ENCODE peak calls at places on chromosomes 1 and 21, in four cellular contexts. One of them, this sample, is unnamed.

GRCh38 chr1:223129229-223129851 is 13.7 kb downstream of the TLR5 start:
- DNase-seq in K562: peak; percentile 89
- DNase-seq in GM12878: no peak
- DNase-seq in GM12891: peak; percentile 61
- DNase-seq in this sample: no peak

GRCh38 chr1:15383810-15384209 is 25.9 kb upstream of the EFHD2 start:
- DNase-seq in GM12878: no peak
- DNase-seq in GM12891: no peak
- DNase-seq in K562: no peak
- DNase-seq in this sample: no peak

GRCh38 chr1:218556016-218556415 is 210.9 kb downstream of the TGFB2 start:
- DNase-seq in GM12891: no peak
- DNase-seq in K562: no peak
- DNase-seq in GM12878: no peak
- DNase-seq in this sample: no peak

GRCh38 chr1:150808134-150808533 is at the start of gene CTSK:
- DNase-seq in GM12878: no peak
- DNase-seq in GM12891: no peak
- DNase-seq in K562: no peak
- DNase-seq in this sample: no peak

GRCh38 chr1:212412374-212412773 is 2.3 kb downstream of the PACC1 start:
- DNase-seq in GM12878: no peak
- DNase-seq in K562: no peak
- DNase-seq in GM12891: no peak
- DNase-seq in this sample: no peak

GRCh38 chr1:42125552-42125951 is 27.7 kb upstream of the GUCA2B start:
- DNase-seq in GM12878: no peak
- DNase-seq in GM12891: no peak
- DNase-seq in K562: no peak
- DNase-seq in this sample: no peak

GRCh38 chr1:153192697-153193096 is 10.5 kb upstream of the LELP1 start:
- DNase-seq in GM12891: no peak
- DNase-seq in K562: peak; percentile 57
- DNase-seq in GM12878: no peak
- DNase-seq in this sample: no peak

GRCh38 chr1:185551008-185551407 is 183.2 kb upstream of the HMCN1 start:
- DNase-seq in GM12891: no peak
- DNase-seq in GM12878: no peak
- DNase-seq in K562: no peak
- DNase-seq in this sample: peak; percentile 49

GRCh38 chr1:68319907-68320306 is 87.6 kb upstream of the WLS start:
- DNase-seq in GM12878: no peak
- DNase-seq in GM12891: no peak
- DNase-seq in K562: no peak
- DNase-seq in this sample: no peak

GRCh38 chr1:113519561-113519960 is 129.2 kb downstream of the MAGI3 start:
- DNase-seq in GM12878: no peak
- DNase-seq in GM12891: no peak
- DNase-seq in K562: no peak
- DNase-seq in this sample: no peak

GRCh38 chr1:212609701-212610574 is 1.4 kb downstream of the ATF3 start:
- DNase-seq in GM12878: no peak
- DNase-seq in GM12891: no peak
- DNase-seq in K562: no peak
- DNase-seq in this sample: no peak

GRCh38 chr1:61011514-61012263 is 70.7 kb upstream of the NFIA start:
- DNase-seq in K562: no peak
- DNase-seq in GM12891: no peak
- DNase-seq in GM12878: no peak
- DNase-seq in this sample: no peak

GRCh38 chr1:71193153-71193552 is 112.3 kb upstream of the ZRANB2 start:
- DNase-seq in GM12891: no peak
- DNase-seq in K562: no peak
- DNase-seq in GM12878: no peak
- DNase-seq in this sample: no peak

GRCh38 chr1:234963180-234963903 is 165.3 kb downstream of the TOMM20 start:
- DNase-seq in GM12878: peak; percentile 97
- DNase-seq in K562: peak; percentile 60
- DNase-seq in GM12891: no peak
- DNase-seq in this sample: peak; percentile 89

GRCh38 chr21:46098303-46099141 is 610 bp downstream of the COL6A2 start:
- DNase-seq in GM12891: peak; percentile 26
- DNase-seq in K562: no peak
- DNase-seq in GM12878: no peak
- DNase-seq in this sample: no peak
- TF ChIP-seq SPI1 in GM12891: no peak
- TF ChIP-seq SPI1 in K562: no peak
- TF ChIP-seq SPI1 in GM12878: no peak
- TF ChIP-seq SPI1 in this sample: no peak

DNA sequence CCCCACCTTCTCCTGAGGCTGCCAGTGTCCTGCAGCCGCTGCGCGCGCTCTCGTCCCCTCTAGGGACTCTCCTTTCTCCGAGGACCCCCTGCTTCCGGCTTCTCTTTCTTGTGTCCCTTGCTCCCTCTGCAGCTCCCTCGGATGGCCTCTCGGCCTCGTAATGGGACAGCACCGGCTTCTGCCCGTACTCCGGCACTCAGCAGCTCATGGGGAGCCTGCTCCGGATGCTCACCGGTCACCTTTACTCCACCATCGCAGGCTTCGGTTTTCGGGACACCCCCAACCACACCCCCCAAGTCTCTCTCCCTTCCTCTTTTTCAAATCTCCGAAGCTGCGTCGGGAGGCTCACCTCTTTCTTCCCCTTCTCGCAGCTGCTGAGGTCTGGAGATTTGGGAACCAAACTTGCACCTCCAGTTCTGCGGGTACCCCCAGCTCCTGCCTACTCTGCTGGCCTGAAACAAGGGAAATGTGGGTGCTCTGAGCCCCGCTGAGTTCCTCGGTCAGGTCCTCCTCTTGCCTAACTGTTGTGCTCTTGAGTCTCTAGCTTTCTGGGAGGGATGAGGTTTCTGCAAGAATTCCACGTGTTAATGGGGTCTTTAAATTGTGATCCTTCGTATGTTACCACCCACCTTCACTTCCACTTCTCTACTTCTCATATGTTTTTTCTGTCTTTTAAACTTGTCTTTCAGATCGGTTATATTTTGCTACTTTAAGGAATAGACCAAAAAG is 931 bp downstream of the CDC14A start:
- DNase-seq in K562: peak; percentile 48
- DNase-seq in GM12891: no peak
- DNase-seq in GM12878: peak; percentile 25
- DNase-seq in this sample: no peak
- TF ChIP-seq SPI1 in K562: peak; percentile 94
- TF ChIP-seq SPI1 in GM12891: peak; percentile 97
- TF ChIP-seq SPI1 in GM12878: peak; percentile 94
- TF ChIP-seq SPI1 in this sample: peak; percentile 91

GRCh38 chr1:27491748-27492700 is 2.1 kb upstream of the WASF2 start:
- DNase-seq in GM12878: no peak
- DNase-seq in K562: no peak
- DNase-seq in GM12891: no peak
- DNase-seq in this sample: no peak

GRCh38 chr1:27487927-27488522 is 1.9 kb downstream of the WASF2 start:
- DNase-seq in K562: no peak
- DNase-seq in GM12878: no peak
- DNase-seq in GM12891: no peak
- DNase-seq in this sample: peak; percentile 38

GRCh38 chr1:27489973-27490741 is at the start of gene WASF2:
- DNase-seq in GM12878: peak; percentile 89
- DNase-seq in GM12891: peak; percentile 84
- DNase-seq in K562: peak; percentile 97
- DNase-seq in this sample: peak; percentile 98

GRCh38 chr1:27485363-27485762 is 4.6 kb downstream of the WASF2 start:
- DNase-seq in K562: no peak
- DNase-seq in GM12878: no peak
- DNase-seq in GM12891: no peak
- DNase-seq in this sample: no peak

GRCh38 chr1:27488523-27489138 is 1.3 kb downstream of the WASF2 start:
- DNase-seq in GM12891: no peak
- DNase-seq in K562: no peak
- DNase-seq in GM12878: no peak
- DNase-seq in this sample: no peak
- TF ChIP-seq SPI1 in GM12891: no peak
- TF ChIP-seq SPI1 in K562: no peak
- TF ChIP-seq SPI1 in GM12878: no peak
- TF ChIP-seq SPI1 in this sample: no peak

DNA sequence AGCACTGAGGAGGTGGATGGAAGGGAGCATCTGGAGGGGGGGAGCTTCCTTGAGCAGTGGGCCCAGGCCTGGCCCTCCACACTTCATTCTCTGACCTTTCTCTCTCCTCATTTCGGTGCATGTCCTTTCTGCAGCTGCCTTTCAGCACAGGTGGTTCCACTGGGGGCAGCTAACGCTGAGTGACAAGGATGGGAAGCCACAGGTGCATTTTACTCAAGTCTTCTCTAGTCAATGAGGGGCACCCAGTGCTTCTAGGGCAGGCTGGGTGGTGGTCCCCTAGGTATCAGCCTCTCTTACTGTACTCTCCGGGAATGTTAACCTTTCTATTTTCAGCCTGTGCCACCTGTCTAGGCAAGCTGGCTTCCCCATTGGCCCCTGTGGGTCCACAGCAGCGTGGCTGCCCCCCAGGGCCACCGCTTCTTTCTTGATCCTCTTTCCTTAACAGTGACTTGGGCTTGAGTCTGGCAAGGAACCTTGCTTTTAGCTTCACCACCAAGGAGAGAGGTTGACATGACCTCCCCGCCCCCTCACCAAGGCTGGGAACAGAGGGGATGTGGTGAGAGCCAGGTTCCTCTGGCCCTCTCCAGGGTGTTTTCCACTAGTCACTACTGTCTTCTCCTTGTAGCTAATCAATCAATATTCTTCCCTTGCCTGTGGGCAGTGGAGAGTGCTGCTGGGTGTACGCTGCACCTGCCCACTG is 43.2 kb downstream of the YARS1 start:
- DNase-seq in GM12891: no peak
- DNase-seq in K562: no peak
- DNase-seq in GM12878: no peak
- DNase-seq in this sample: no peak
- TF ChIP-seq SPI1 in GM12891: no peak
- TF ChIP-seq SPI1 in K562: no peak
- TF ChIP-seq SPI1 in GM12878: no peak
- TF ChIP-seq SPI1 in this sample: no peak

DNA sequence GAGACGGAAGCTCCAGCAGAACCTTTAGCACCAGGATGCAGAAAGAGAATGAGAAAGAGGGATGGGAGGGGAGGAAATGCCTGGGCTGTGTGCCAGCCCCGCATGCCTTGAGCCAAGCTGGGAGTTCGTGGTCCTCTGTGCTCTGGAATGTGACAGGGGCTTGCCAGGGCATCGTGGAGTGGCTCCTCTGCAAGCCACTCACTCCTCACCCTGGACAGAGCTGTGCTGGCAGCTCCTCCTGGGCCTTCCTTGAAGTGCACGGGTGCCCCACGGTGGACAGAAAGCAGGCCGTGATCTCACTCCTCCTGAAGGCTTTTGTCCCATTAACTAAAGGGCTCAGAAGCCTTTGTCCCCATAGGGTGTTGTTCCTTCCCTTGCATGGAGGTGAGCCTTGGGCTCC is 34.8 kb upstream of the PRELP start:
- DNase-seq in GM12891: no peak
- DNase-seq in GM12878: no peak
- DNase-seq in K562: no peak
- DNase-seq in this sample: no peak
- TF ChIP-seq SPI1 in GM12891: no peak
- TF ChIP-seq SPI1 in GM12878: no peak
- TF ChIP-seq SPI1 in K562: no peak
- TF ChIP-seq SPI1 in this sample: no peak

GRCh38 chr1:30719406-30720270 is 3.7 kb downstream of the MATN1 start:
- DNase-seq in GM12878: peak; percentile 57
- DNase-seq in K562: peak; percentile 83
- DNase-seq in GM12891: no peak
- DNase-seq in this sample: no peak
- TF ChIP-seq SPI1 in GM12878: no peak
- TF ChIP-seq SPI1 in K562: no peak
- TF ChIP-seq SPI1 in GM12891: no peak
- TF ChIP-seq SPI1 in this sample: no peak

GRCh38 chr21:44519346-44520325 is 20.4 kb downstream of the KRTAP10-1 start:
- DNase-seq in GM12891: no peak
- DNase-seq in K562: no peak
- DNase-seq in GM12878: no peak
- DNase-seq in this sample: no peak
- TF ChIP-seq SPI1 in GM12891: no peak
- TF ChIP-seq SPI1 in K562: no peak
- TF ChIP-seq SPI1 in GM12878: no peak
- TF ChIP-seq SPI1 in this sample: no peak

DNA sequence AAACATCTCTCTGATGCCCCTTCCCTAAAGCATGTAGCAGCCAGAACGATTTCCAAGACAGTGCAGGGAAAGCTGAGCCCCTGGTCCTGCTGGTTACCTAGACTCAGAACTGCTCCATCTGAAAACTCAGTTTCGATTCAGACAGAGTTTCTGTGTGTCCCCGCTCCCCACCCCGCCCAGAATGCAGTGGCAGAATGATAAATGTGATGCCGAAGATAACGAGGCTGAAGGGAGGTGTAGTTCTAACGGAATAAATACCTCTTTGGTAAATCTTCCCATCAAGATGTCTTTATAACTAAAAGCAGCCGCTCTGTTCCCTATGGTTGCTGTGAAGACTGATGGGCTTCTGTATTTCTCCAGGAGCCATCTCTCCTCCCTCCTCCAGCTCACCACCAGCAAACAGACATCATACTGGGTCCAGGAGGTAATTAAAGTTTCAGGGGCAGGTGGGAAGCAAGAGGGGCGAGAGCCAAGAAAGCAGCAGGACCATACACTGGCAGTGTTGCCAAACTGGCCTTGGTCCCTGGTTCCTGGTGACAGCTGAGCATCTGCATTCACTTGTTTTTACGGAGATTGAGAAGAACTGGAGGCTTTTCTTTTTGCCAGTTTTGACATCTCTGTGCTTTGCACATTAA is 76.9 kb downstream of the DDX20 start:
- DNase-seq in GM12891: no peak
- DNase-seq in GM12878: no peak
- DNase-seq in K562: no peak
- DNase-seq in this sample: no peak
- TF ChIP-seq SPI1 in GM12891: no peak
- TF ChIP-seq SPI1 in GM12878: no peak
- TF ChIP-seq SPI1 in K562: no peak
- TF ChIP-seq SPI1 in this sample: no peak

GRCh38 chr1:91700771-91701493 is 185.0 kb downstream of the TGFBR3 start:
- DNase-seq in GM12878: no peak
- DNase-seq in GM12891: no peak
- DNase-seq in K562: no peak
- DNase-seq in this sample: no peak
- TF ChIP-seq SPI1 in GM12878: no peak
- TF ChIP-seq SPI1 in GM12891: no peak
- TF ChIP-seq SPI1 in K562: no peak
- TF ChIP-seq SPI1 in this sample: no peak